ENCODE peak calls at places on chromosomes 2 and 18, in nine cellular contexts. One of them, this sample, is unnamed. For H3K27me3, the result is how much of the 10 kb centered on the place peaks cover.

GRCh38 chr18:21115519-21116411 is 4.2 kb upstream of the ROCK1 start:
- DNase-seq in mammary epithelial cell: no peak
- DNase-seq in endothelial cell of umbilical vein: no peak
- DNase-seq in transverse colon: no peak
- DNase-seq in left ventricle myocardium inferior: no peak
- DNase-seq in bronchial epithelial cell: no peak
- DNase-seq in neuronal stem cell: no peak
- DNase-seq in ovary: no peak
- DNase-seq in PC-3: no peak
- DNase-seq in this sample: no peak

GRCh38 chr2:81266106-81266505 is 961.6 kb upstream of the LRRTM1 start:
- DNase-seq in mammary epithelial cell: no peak
- DNase-seq in endothelial cell of umbilical vein: no peak
- DNase-seq in transverse colon: no peak
- DNase-seq in left ventricle myocardium inferior: no peak
- DNase-seq in bronchial epithelial cell: peak
- DNase-seq in neuronal stem cell: peak
- DNase-seq in ovary: no peak
- DNase-seq in PC-3: peak
- DNase-seq in this sample: no peak

GRCh38 chr2:125979886-125980285 is 676.1 kb upstream of the GYPC start:
- DNase-seq in mammary epithelial cell: no peak
- DNase-seq in endothelial cell of umbilical vein: no peak
- DNase-seq in transverse colon: no peak
- DNase-seq in left ventricle myocardium inferior: no peak
- DNase-seq in bronchial epithelial cell: no peak
- DNase-seq in neuronal stem cell: no peak
- DNase-seq in ovary: no peak
- DNase-seq in PC-3: no peak
- DNase-seq in this sample: no peak

GRCh38 chr2:227606476-227606875 is 7.8 kb downstream of the SCYGR2 start:
- DNase-seq in mammary epithelial cell: no peak
- DNase-seq in endothelial cell of umbilical vein: no peak
- DNase-seq in transverse colon: no peak
- DNase-seq in left ventricle myocardium inferior: no peak
- DNase-seq in bronchial epithelial cell: no peak
- DNase-seq in neuronal stem cell: no peak
- DNase-seq in ovary: no peak
- DNase-seq in PC-3: no peak
- DNase-seq in this sample: no peak

GRCh38 chr2:33136570-33136969 is 189.8 kb downstream of the LTBP1 start:
- DNase-seq in mammary epithelial cell: no peak
- DNase-seq in endothelial cell of umbilical vein: peak
- DNase-seq in transverse colon: no peak
- DNase-seq in left ventricle myocardium inferior: no peak
- DNase-seq in bronchial epithelial cell: peak
- DNase-seq in neuronal stem cell: no peak
- DNase-seq in ovary: no peak
- DNase-seq in PC-3: no peak
- DNase-seq in this sample: no peak

GRCh38 chr2:240557808-240558207 is at the start of gene ANKMY1:
- DNase-seq in mammary epithelial cell: peak
- DNase-seq in endothelial cell of umbilical vein: peak
- DNase-seq in transverse colon: peak
- DNase-seq in left ventricle myocardium inferior: peak
- DNase-seq in bronchial epithelial cell: peak
- DNase-seq in neuronal stem cell: peak
- DNase-seq in ovary: peak
- DNase-seq in PC-3: peak
- DNase-seq in this sample: no peak

GRCh38 chr2:158533009-158533408 is 76.3 kb downstream of the PKP4 start:
- DNase-seq in mammary epithelial cell: no peak
- DNase-seq in endothelial cell of umbilical vein: no peak
- DNase-seq in transverse colon: no peak
- DNase-seq in left ventricle myocardium inferior: no peak
- DNase-seq in bronchial epithelial cell: no peak
- DNase-seq in neuronal stem cell: no peak
- DNase-seq in ovary: no peak
- DNase-seq in PC-3: no peak
- DNase-seq in this sample: no peak

GRCh38 chr2:50649626-50650397 is 382.1 kb downstream of the NRXN1 start:
- DNase-seq in mammary epithelial cell: peak
- DNase-seq in endothelial cell of umbilical vein: peak
- DNase-seq in transverse colon: no peak
- DNase-seq in left ventricle myocardium inferior: no peak
- DNase-seq in bronchial epithelial cell: peak
- DNase-seq in neuronal stem cell: no peak
- DNase-seq in ovary: no peak
- DNase-seq in PC-3: peak
- DNase-seq in this sample: no peak

GRCh38 chr2:118179445-118179844 is 91.2 kb downstream of the INSIG2 start:
- DNase-seq in mammary epithelial cell: no peak
- DNase-seq in endothelial cell of umbilical vein: no peak
- DNase-seq in transverse colon: no peak
- DNase-seq in left ventricle myocardium inferior: no peak
- DNase-seq in bronchial epithelial cell: no peak
- DNase-seq in neuronal stem cell: no peak
- DNase-seq in ovary: no peak
- DNase-seq in PC-3: no peak
- DNase-seq in this sample: no peak

GRCh38 chr2:214808481-214808931 is 977 bp downstream of the BARD1 start:
- DNase-seq in mammary epithelial cell: peak
- DNase-seq in endothelial cell of umbilical vein: peak
- DNase-seq in transverse colon: no peak
- DNase-seq in left ventricle myocardium inferior: no peak
- DNase-seq in bronchial epithelial cell: peak
- DNase-seq in neuronal stem cell: no peak
- DNase-seq in ovary: no peak
- DNase-seq in PC-3: peak
- DNase-seq in this sample: no peak

GRCh38 chr2:222960126-222960525 is 91.9 kb upstream of the KCNE4 start:
- DNase-seq in mammary epithelial cell: peak
- DNase-seq in endothelial cell of umbilical vein: no peak
- DNase-seq in transverse colon: no peak
- DNase-seq in left ventricle myocardium inferior: no peak
- DNase-seq in bronchial epithelial cell: no peak
- DNase-seq in neuronal stem cell: no peak
- DNase-seq in ovary: no peak
- DNase-seq in PC-3: no peak
- DNase-seq in this sample: no peak

GRCh38 chr2:29372185-29372584 is 257.0 kb downstream of the CLIP4 start:
- DNase-seq in mammary epithelial cell: no peak
- DNase-seq in endothelial cell of umbilical vein: no peak
- DNase-seq in transverse colon: no peak
- DNase-seq in left ventricle myocardium inferior: no peak
- DNase-seq in bronchial epithelial cell: peak
- DNase-seq in neuronal stem cell: no peak
- DNase-seq in ovary: no peak
- DNase-seq in PC-3: peak
- DNase-seq in this sample: no peak

GRCh38 chr2:153972412-153972811 is 100.7 kb downstream of the GALNT13 start:
- DNase-seq in mammary epithelial cell: no peak
- DNase-seq in endothelial cell of umbilical vein: no peak
- DNase-seq in transverse colon: no peak
- DNase-seq in left ventricle myocardium inferior: no peak
- DNase-seq in bronchial epithelial cell: no peak
- DNase-seq in neuronal stem cell: no peak
- DNase-seq in ovary: no peak
- DNase-seq in PC-3: no peak
- DNase-seq in this sample: no peak

GRCh38 chr2:165144315-165144714 is 59.5 kb downstream of the SCN3A start:
- DNase-seq in mammary epithelial cell: no peak
- DNase-seq in endothelial cell of umbilical vein: no peak
- DNase-seq in transverse colon: no peak
- DNase-seq in left ventricle myocardium inferior: no peak
- DNase-seq in bronchial epithelial cell: no peak
- DNase-seq in neuronal stem cell: no peak
- DNase-seq in ovary: no peak
- DNase-seq in PC-3: no peak
- DNase-seq in this sample: no peak

GRCh38 chr2:174997110-174997509 is 8.1 kb downstream of the CHN1 start:
- DNase-seq in mammary epithelial cell: no peak
- DNase-seq in endothelial cell of umbilical vein: no peak
- DNase-seq in transverse colon: no peak
- DNase-seq in left ventricle myocardium inferior: no peak
- DNase-seq in bronchial epithelial cell: no peak
- DNase-seq in neuronal stem cell: no peak
- DNase-seq in ovary: no peak
- DNase-seq in PC-3: no peak
- DNase-seq in this sample: no peak

GRCh38 chr2:191352536-191352935 is 107.3 kb downstream of the MYO1B start:
- DNase-seq in mammary epithelial cell: peak
- DNase-seq in endothelial cell of umbilical vein: peak
- DNase-seq in transverse colon: no peak
- DNase-seq in left ventricle myocardium inferior: no peak
- DNase-seq in bronchial epithelial cell: peak
- DNase-seq in neuronal stem cell: no peak
- DNase-seq in ovary: no peak
- DNase-seq in PC-3: peak
- DNase-seq in this sample: no peak

GRCh38 chr2:61272421-61273070 is 110.6 kb downstream of the C2orf74 start:
- DNase-seq in mammary epithelial cell: no peak
- DNase-seq in endothelial cell of umbilical vein: peak
- DNase-seq in transverse colon: no peak
- DNase-seq in left ventricle myocardium inferior: no peak
- DNase-seq in bronchial epithelial cell: no peak
- DNase-seq in neuronal stem cell: no peak
- DNase-seq in ovary: no peak
- DNase-seq in PC-3: no peak
- DNase-seq in this sample: no peak

GRCh38 chr2:19357383-19358241 is 811 bp downstream of the OSR1 start:
- DNase-seq in mammary epithelial cell: peak
- DNase-seq in endothelial cell of umbilical vein: no peak
- DNase-seq in transverse colon: peak
- DNase-seq in left ventricle myocardium inferior: peak
- DNase-seq in bronchial epithelial cell: peak
- DNase-seq in neuronal stem cell: no peak
- DNase-seq in ovary: no peak
- DNase-seq in PC-3: peak
- DNase-seq in this sample: no peak
- H3K27me3 ChIP-seq in mammary epithelial cell: under half
- H3K27me3 ChIP-seq in endothelial cell of umbilical vein: half or more
- H3K27me3 ChIP-seq in transverse colon: half or more
- H3K27me3 ChIP-seq in left ventricle myocardium inferior: half or more
- H3K27me3 ChIP-seq in bronchial epithelial cell: under half
- H3K27me3 ChIP-seq in neuronal stem cell: half or more
- H3K27me3 ChIP-seq in ovary: under half
- H3K27me3 ChIP-seq in PC-3: under half
- H3K27me3 ChIP-seq in this sample: under half

GRCh38 chr2:144517825-144518699 is 1.9 kb downstream of the ZEB2 start:
- DNase-seq in mammary epithelial cell: no peak
- DNase-seq in endothelial cell of umbilical vein: no peak
- DNase-seq in transverse colon: no peak
- DNase-seq in left ventricle myocardium inferior: no peak
- DNase-seq in bronchial epithelial cell: no peak
- DNase-seq in neuronal stem cell: no peak
- DNase-seq in ovary: peak
- DNase-seq in PC-3: peak
- DNase-seq in this sample: no peak
- H3K27me3 ChIP-seq in mammary epithelial cell: half or more
- H3K27me3 ChIP-seq in endothelial cell of umbilical vein: under half
- H3K27me3 ChIP-seq in transverse colon: half or more
- H3K27me3 ChIP-seq in left ventricle myocardium inferior: under half
- H3K27me3 ChIP-seq in bronchial epithelial cell: half or more
- H3K27me3 ChIP-seq in neuronal stem cell: under half
- H3K27me3 ChIP-seq in ovary: under half
- H3K27me3 ChIP-seq in PC-3: under half
- H3K27me3 ChIP-seq in this sample: under half

DNA sequence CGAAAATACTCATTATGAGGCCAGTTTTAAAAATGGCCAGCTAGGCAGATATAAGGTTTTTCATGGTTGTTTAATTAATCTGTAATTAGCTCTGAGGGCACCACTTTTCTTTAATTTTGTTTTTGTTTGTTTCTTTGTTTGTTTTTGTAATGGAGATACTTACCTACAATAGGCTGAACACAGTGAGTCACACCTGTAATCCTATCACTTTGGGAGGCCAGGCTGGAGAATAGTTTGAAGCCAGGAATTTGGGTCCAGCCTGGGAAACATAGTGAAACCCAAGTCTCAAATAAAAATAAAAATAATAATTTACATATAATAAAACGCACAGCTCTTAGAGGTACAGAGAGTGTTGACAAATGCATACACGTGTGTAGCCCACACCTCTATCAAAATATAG is 56.8 kb upstream of the MSH2 start:
- DNase-seq in mammary epithelial cell: no peak
- DNase-seq in endothelial cell of umbilical vein: no peak
- DNase-seq in transverse colon: no peak
- DNase-seq in left ventricle myocardium inferior: no peak
- DNase-seq in bronchial epithelial cell: peak
- DNase-seq in neuronal stem cell: no peak
- DNase-seq in ovary: no peak
- DNase-seq in PC-3: peak
- DNase-seq in this sample: no peak
- H3K27me3 ChIP-seq in mammary epithelial cell: under half
- H3K27me3 ChIP-seq in endothelial cell of umbilical vein: under half
- H3K27me3 ChIP-seq in transverse colon: under half
- H3K27me3 ChIP-seq in left ventricle myocardium inferior: under half
- H3K27me3 ChIP-seq in bronchial epithelial cell: under half
- H3K27me3 ChIP-seq in neuronal stem cell: under half
- H3K27me3 ChIP-seq in ovary: under half
- H3K27me3 ChIP-seq in PC-3: under half
- H3K27me3 ChIP-seq in this sample: under half

GRCh38 chr2:95345066-95345414 is 47.9 kb downstream of the KCNIP3 start:
- DNase-seq in mammary epithelial cell: no peak
- DNase-seq in endothelial cell of umbilical vein: no peak
- DNase-seq in transverse colon: no peak
- DNase-seq in left ventricle myocardium inferior: no peak
- DNase-seq in bronchial epithelial cell: no peak
- DNase-seq in neuronal stem cell: no peak
- DNase-seq in ovary: no peak
- DNase-seq in PC-3: no peak
- DNase-seq in this sample: no peak

GRCh38 chr2:95345415-95346235 is 48.5 kb downstream of the KCNIP3 start:
- DNase-seq in mammary epithelial cell: peak
- DNase-seq in endothelial cell of umbilical vein: peak
- DNase-seq in transverse colon: peak
- DNase-seq in left ventricle myocardium inferior: peak
- DNase-seq in bronchial epithelial cell: peak
- DNase-seq in neuronal stem cell: peak
- DNase-seq in ovary: peak
- DNase-seq in PC-3: peak
- DNase-seq in this sample: peak

GRCh38 chr2:95343429-95344207 is 46.5 kb downstream of the KCNIP3 start:
- DNase-seq in mammary epithelial cell: peak
- DNase-seq in endothelial cell of umbilical vein: no peak
- DNase-seq in transverse colon: no peak
- DNase-seq in left ventricle myocardium inferior: peak
- DNase-seq in bronchial epithelial cell: peak
- DNase-seq in neuronal stem cell: no peak
- DNase-seq in ovary: no peak
- DNase-seq in PC-3: peak
- DNase-seq in this sample: no peak

GRCh38 chr2:95344208-95344570 is 47.0 kb downstream of the KCNIP3 start:
- DNase-seq in mammary epithelial cell: no peak
- DNase-seq in endothelial cell of umbilical vein: no peak
- DNase-seq in transverse colon: no peak
- DNase-seq in left ventricle myocardium inferior: no peak
- DNase-seq in bronchial epithelial cell: no peak
- DNase-seq in neuronal stem cell: no peak
- DNase-seq in ovary: no peak
- DNase-seq in PC-3: no peak
- DNase-seq in this sample: no peak

GRCh38 chr2:95344656-95345055 is 47.5 kb downstream of the KCNIP3 start:
- DNase-seq in mammary epithelial cell: no peak
- DNase-seq in endothelial cell of umbilical vein: no peak
- DNase-seq in transverse colon: no peak
- DNase-seq in left ventricle myocardium inferior: no peak
- DNase-seq in bronchial epithelial cell: no peak
- DNase-seq in neuronal stem cell: no peak
- DNase-seq in ovary: no peak
- DNase-seq in PC-3: no peak
- DNase-seq in this sample: no peak
- H3K27me3 ChIP-seq in mammary epithelial cell: under half
- H3K27me3 ChIP-seq in endothelial cell of umbilical vein: under half
- H3K27me3 ChIP-seq in transverse colon: under half
- H3K27me3 ChIP-seq in left ventricle myocardium inferior: half or more
- H3K27me3 ChIP-seq in bronchial epithelial cell: under half
- H3K27me3 ChIP-seq in neuronal stem cell: under half
- H3K27me3 ChIP-seq in ovary: under half
- H3K27me3 ChIP-seq in PC-3: under half
- H3K27me3 ChIP-seq in this sample: under half

This sample was measured in gastrocnemius medialis.